ENCODE peak calls at places on chromosomes 5 and 9, in ten cellular contexts. F is SJSA1; N is right cardiac atrium; W is CD8-positive, alpha-beta memory T cell; O is esophagus squamous epithelium; G is hepatocyte; H is kidney; Q is Peyer's patch; K is A549; Z is upper lobe of right lung. T is an unnamed sample.

GRCh38 chr9:2691212-2691611 is 26.1 kb upstream of the KCNV2 start:
- DNase-seq in K (no peak), H (no peak), Z (no peak), O (no peak), W (no peak), N (no peak), G (no peak), Q (no peak), F (no peak), T (no peak)

GRCh38 chr5:92687793-92688467 is 893.1 kb downstream of the NR2F1-AS1 start:
- DNase-seq in O (no peak), W (no peak), N (no peak), F (peak; percentile 21), K (peak; percentile 3), H (no peak), Q (no peak), Z (no peak), G (peak; percentile 30), T (no peak)

GRCh38 chr9:36862206-36863145 is 171.6 kb downstream of the PAX5 start:
- DNase-seq in H (peak; percentile 71), O (no peak), N (peak; percentile 54), F (peak; percentile 18), W (no peak), Z (no peak), G (peak; percentile 72), Q (no peak), K (peak; percentile 60), T (no peak)

GRCh38 chr5:123007771-123008170 is 28.8 kb downstream of the PPIC start:
- DNase-seq in K (no peak), O (no peak), Z (no peak), N (no peak), F (no peak), Q (no peak), H (no peak), W (no peak), G (no peak), T (no peak)

GRCh38 chr5:40171971-40172370 is 507.7 kb upstream of the PTGER4 start:
- DNase-seq in K (no peak), N (no peak), H (no peak), O (no peak), Q (no peak), F (no peak), G (no peak), Z (no peak), W (no peak), T (no peak)

GRCh38 chr5:77921369-77921768 is 145.2 kb upstream of the TBCA start:
- DNase-seq in W (no peak), Z (no peak), F (no peak), N (no peak), O (no peak), K (no peak), Q (no peak), H (no peak), G (no peak), T (no peak)

GRCh38 chr9:123282343-123283047 is 14.1 kb upstream of the STRBP start:
- DNase-seq in F (no peak), K (peak; percentile 78), O (no peak), Q (no peak), N (peak; percentile 75), W (no peak), Z (no peak), H (no peak), G (no peak), T (no peak)

GRCh38 chr9:4591123-4591500 is 71.0 kb upstream of the PLPP6 start:
- DNase-seq in W (no peak), Q (no peak), F (no peak), K (no peak), G (no peak), O (no peak), Z (no peak), N (no peak), H (no peak), T (no peak)

GRCh38 chr5:116035123-116035522 is 2.9 kb downstream of the ARL14EPL start:
- DNase-seq in G (no peak), Z (no peak), K (no peak), Q (no peak), H (no peak), W (no peak), O (no peak), N (no peak), F (no peak), T (no peak)

GRCh38 chr9:82604947-82605656 is 457.8 kb downstream of the RASEF start:
- DNase-seq in K (no peak), N (peak; percentile 36), W (no peak), H (no peak), G (peak; percentile 38), Q (no peak), F (no peak), Z (no peak), O (no peak), T (no peak)

GRCh38 chr5:37553720-37554402 is 174.7 kb downstream of the WDR70 start:
- DNase-seq in Q (no peak), F (no peak), Z (no peak), K (no peak), N (no peak), W (no peak), G (peak; percentile 41), O (no peak), H (no peak), T (no peak)

GRCh38 chr9:5321058-5321457 is 16.5 kb upstream of the RLN2 start:
- DNase-seq in K (no peak), Q (no peak), F (no peak), N (no peak), Z (no peak), O (no peak), H (no peak), W (no peak), G (no peak), T (no peak)

GRCh38 chr5:87282254-87282653 is 14.6 kb downstream of the RASA1 start:
- DNase-seq in H (no peak), G (no peak), N (no peak), Q (no peak), O (no peak), K (no peak), Z (no peak), F (no peak), W (no peak), T (no peak)

GRCh38 chr5:96758621-96759020 is 49.1 kb downstream of the ERAP1 start:
- DNase-seq in G (no peak), Z (no peak), Q (no peak), H (no peak), F (no peak), N (no peak), K (no peak), O (no peak), W (no peak), T (no peak)

GRCh38 chr9:13090588-13090987 is 188.9 kb downstream of the MPDZ start:
- DNase-seq in Q (no peak), Z (no peak), G (no peak), N (no peak), W (no peak), F (no peak), O (no peak), K (no peak), H (no peak), T (no peak)

GRCh38 chr5:35345222-35345621 is 114.9 kb upstream of the PRLR start:
- DNase-seq in W (no peak), F (no peak), K (no peak), O (no peak), H (no peak), N (no peak), Z (no peak), G (no peak), Q (no peak), T (no peak)

GRCh38 chr9:118652258-118652657 is 717.0 kb downstream of the BRINP1 start:
- DNase-seq in Z (no peak), G (no peak), H (no peak), O (no peak), F (no peak), Q (no peak), K (no peak), W (no peak), N (no peak), T (no peak)
- H3K9me3 ChIP-seq in Z (no peaks in the 10 kb centered on the region), G (no peaks in the 10 kb centered on the region), H (no peaks in the 10 kb centered on the region), O (no peaks in the 10 kb centered on the region), F (no peaks in the 10 kb centered on the region), Q (no peaks in the 10 kb centered on the region), K (no peaks in the 10 kb centered on the region), W (no peaks in the 10 kb centered on the region), N (no peaks in the 10 kb centered on the region), T (no peaks in the 10 kb centered on the region)

GRCh38 chr5:60520451-60521210 is 179.3 kb downstream of the DEPDC1B start:
- DNase-seq in Z (no peak), Q (no peak), N (peak; percentile 64), H (no peak), G (no peak), F (no peak), K (no peak), W (no peak), O (no peak), T (no peak)
- H3K4me1 ChIP-seq in Z (peaks cover 8% of the 10 kb centered on the region), Q (no peaks in the 10 kb centered on the region), N (peaks cover 6% of the 10 kb centered on the region), H (peaks cover 6% of the 10 kb centered on the region), G (peaks cover 3% of the 10 kb centered on the region), F (no peaks in the 10 kb centered on the region), K (no peaks in the 10 kb centered on the region), W (no peaks in the 10 kb centered on the region), O (peaks cover 7% of the 10 kb centered on the region), T (no peaks in the 10 kb centered on the region)

DNA sequence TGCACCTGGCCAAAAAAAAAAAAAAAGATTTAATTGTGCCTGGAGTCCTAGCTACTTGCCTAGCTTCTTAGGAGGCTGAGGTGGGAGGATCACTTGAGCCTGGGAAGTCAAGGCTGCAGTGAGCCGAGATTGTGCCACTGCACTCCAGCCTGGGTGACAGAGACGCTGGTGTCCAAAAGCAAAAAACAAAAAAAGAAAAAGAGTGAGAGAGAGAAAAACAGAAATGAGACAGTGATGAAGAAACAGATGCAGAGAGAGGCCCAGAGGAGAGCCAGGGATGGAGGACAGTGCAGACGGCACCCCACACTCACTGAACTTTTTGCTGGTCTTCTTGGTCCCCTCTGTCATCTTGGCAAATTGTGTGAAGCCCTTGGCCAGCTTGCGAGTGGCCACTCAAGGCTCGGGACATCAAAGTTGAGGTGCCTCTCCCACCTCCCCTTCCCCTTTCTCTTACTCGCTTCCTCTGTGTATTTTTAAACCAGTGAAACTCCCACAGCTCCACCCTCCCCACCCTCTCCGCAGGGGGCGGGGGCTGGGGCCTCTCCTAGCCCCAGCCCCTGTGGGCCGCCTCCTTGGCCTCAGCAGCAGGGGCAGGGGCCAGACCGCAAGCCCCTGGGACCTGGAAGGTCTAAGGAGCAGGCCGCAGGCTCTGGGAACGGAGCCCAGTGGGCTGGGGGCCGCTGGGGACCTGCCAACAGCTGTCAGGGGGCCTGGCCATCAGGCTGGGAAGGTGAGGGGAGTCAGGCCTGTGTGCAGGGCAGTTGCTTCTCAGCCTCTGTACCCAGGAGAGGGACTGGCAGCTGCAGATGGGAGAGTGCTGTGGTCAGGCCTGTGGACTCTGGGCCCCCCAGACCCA is at the start of gene SH2D3C:
- DNase-seq in H (no peak), K (no peak), Z (peak; percentile 73), G (no peak), F (no peak), W (peak; percentile 35), Q (peak; percentile 83), O (no peak), N (peak; percentile 85), T (no peak)
- H3K27ac ChIP-seq in H (peak within 1 kb of the TSS; percentile 55), K (peak within 1 kb of the TSS; percentile 48), Z (peak within 1 kb of the TSS; percentile 78), G (no peak within 1 kb of the TSS), F (no peak within 1 kb of the TSS), W (peak within 1 kb of the TSS; percentile 82), Q (peak within 1 kb of the TSS; percentile 71), O (peak within 1 kb of the TSS; percentile 78), N (peak within 1 kb of the TSS; percentile 60), T (peak within 1 kb of the TSS; percentile 91)

DNA sequence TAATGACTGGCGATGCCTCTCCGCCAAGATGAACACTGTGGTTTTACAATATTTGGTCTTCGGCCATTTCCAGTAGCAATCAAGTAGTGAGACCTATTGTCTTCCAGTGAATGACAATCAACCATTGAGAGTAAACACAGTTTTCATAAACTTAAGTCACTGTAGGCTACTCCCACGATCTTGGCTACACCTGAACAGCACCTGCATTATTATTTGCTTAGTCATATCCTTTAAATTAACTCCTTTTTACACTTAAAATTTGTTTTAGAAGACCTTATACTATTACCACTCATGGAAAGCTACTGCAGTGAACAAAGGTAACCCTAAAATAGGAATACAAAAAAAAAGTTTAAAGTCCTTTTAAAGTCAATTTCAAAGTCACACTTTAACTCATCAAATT is 58.2 kb downstream of the ZNF354C start:
- DNase-seq in H (no peak), G (no peak), O (no peak), Q (no peak), F (no peak), K (no peak), W (no peak), N (no peak), Z (no peak), T (no peak)
- H3K9me3 ChIP-seq in H (no peaks in the 10 kb centered on the region), G (no peaks in the 10 kb centered on the region), O (no peaks in the 10 kb centered on the region), Q (no peaks in the 10 kb centered on the region), F (peaks cover 76% of the 10 kb centered on the region), K (peaks cover 17% of the 10 kb centered on the region), W (no peaks in the 10 kb centered on the region), N (peaks cover 4% of the 10 kb centered on the region), Z (no peaks in the 10 kb centered on the region), T (peaks cover 3% of the 10 kb centered on the region)

T was measured in CD4-positive, alpha-beta memory T cell.